ENCODE peak calls at places on chromosomes 13 and 19, in seven cellular contexts. L is psoas muscle; B is CD8-positive, alpha-beta memory T cell; D is breast epithelium; Z is thoracic aorta; O is heart left ventricle; K is iPS DF 6.9. F is an unnamed sample.

GRCh38 chr13:110109910-110110309 is 197.0 kb downstream of the COL4A1 start:
- DNase-seq in L (peak; percentile 87), B (no peak), D (no peak), Z (peak; percentile 38), O (peak; percentile 74), K (no peak), F (peak; percentile 90)

GRCh38 chr19:11091343-11092153 is 2.3 kb downstream of the LDLR start:
- DNase-seq in L (peak; percentile 48), B (peak; percentile 51), D (peak; percentile 95), Z (peak; percentile 57), O (peak; percentile 51), K (no peak), F (peak; percentile 81)

GRCh38 chr13:51838235-51838846 is 6.6 kb downstream of the TMEM272 start:
- DNase-seq in L (no peak), B (no peak), D (no peak), Z (no peak), O (no peak), K (no peak), F (peak; percentile 71)

GRCh38 chr13:41546372-41547252 is 89.3 kb downstream of the RGCC start:
- DNase-seq in L (no peak), B (no peak), D (no peak), Z (no peak), O (no peak), K (no peak), F (peak; percentile 81)

GRCh38 chr13:73168993-73169401 is 110.2 kb downstream of the KLF5 start:
- DNase-seq in L (no peak), B (no peak), D (peak; percentile 61), Z (no peak), O (no peak), K (no peak), F (no peak)

GRCh38 chr13:73096173-73097117 is 37.6 kb downstream of the KLF5 start:
- DNase-seq in L (no peak), B (no peak), D (no peak), Z (no peak), O (no peak), K (no peak), F (peak; percentile 1)

GRCh38 chr13:92842145-92842544 is 384.5 kb upstream of the GPC6 start:
- DNase-seq in L (no peak), B (no peak), D (no peak), Z (no peak), O (no peak), K (no peak), F (peak; percentile 89)

GRCh38 chr13:26474286-26474685 is 83.2 kb upstream of the WASF3 start:
- DNase-seq in L (no peak), B (no peak), D (no peak), Z (no peak), O (no peak), K (no peak), F (no peak)

GRCh38 chr13:51764184-51765141 is 39.5 kb downstream of the DHRS12 start:
- DNase-seq in L (peak; percentile 74), B (peak; percentile 33), D (peak; percentile 54), Z (no peak), O (peak; percentile 72), K (no peak), F (peak; percentile 78)

GRCh38 chr13:24654741-24655140 is 25.5 kb upstream of the ATP12A start:
- DNase-seq in L (no peak), B (no peak), D (no peak), Z (no peak), O (no peak), K (no peak), F (peak; percentile 65)

GRCh38 chr19:5150331-5150901 is 181.5 kb downstream of the KDM4B start:
- DNase-seq in L (no peak), B (no peak), D (no peak), Z (peak; percentile 1), O (no peak), K (no peak), F (no peak)

GRCh38 chr13:24923305-24923640 is 159.3 kb downstream of the RNF17 start:
- DNase-seq in L (no peak), B (no peak), D (no peak), Z (no peak), O (peak; percentile 12), K (no peak), F (peak; percentile 43)

GRCh38 chr13:97932006-97932405 is 21.5 kb upstream of the IPO5 start:
- DNase-seq in L (no peak), B (no peak), D (no peak), Z (no peak), O (no peak), K (no peak), F (no peak)

GRCh38 chr19:37928527-37929286 is 21.7 kb downstream of the SIPA1L3 start:
- DNase-seq in L (no peak), B (no peak), D (no peak), Z (no peak), O (no peak), K (no peak), F (no peak)

GRCh38 chr13:104592545-104593250 is 1526.5 kb upstream of the SLC10A2 start:
- DNase-seq in L (no peak), B (no peak), D (no peak), Z (no peak), O (no peak), K (no peak), F (no peak)

GRCh38 chr19:31121501-31121900 is 227.7 kb downstream of the TSHZ3 start:
- DNase-seq in L (no peak), B (no peak), D (no peak), Z (no peak), O (no peak), K (no peak), F (no peak)

GRCh38 chr19:35721374-35721773 is 3.6 kb downstream of the KMT2B start:
- DNase-seq in L (no peak), B (no peak), D (no peak), Z (no peak), O (no peak), K (no peak), F (no peak)
- H3K36me3 ChIP-seq in L (peaks cover 11% of the 10 kb centered on the region), B (peaks cover 43% of the 10 kb centered on the region), D (peaks cover 8% of the 10 kb centered on the region), Z (peaks cover 57% of the 10 kb centered on the region), O (peaks cover 55% of the 10 kb centered on the region), K (peaks cover 50% of the 10 kb centered on the region), F (peaks cover 54% of the 10 kb centered on the region)

GRCh38 chr13:50365300-50365682 is 350.0 kb downstream of the KCNRG start:
- DNase-seq in L (no peak), B (no peak), D (no peak), Z (no peak), O (no peak), K (no peak), F (no peak)
- H3K27ac ChIP-seq in L (no peak overlapping the region), B (peak overlapping the region; percentile 69), D (peak overlapping the region; percentile 64), Z (no peak overlapping the region), O (no peak overlapping the region), K (no peak overlapping the region), F (no peak overlapping the region)

GRCh38 chr19:49860716-49861100 is 6.7 kb downstream of the PNKP start:
- DNase-seq in L (no peak), B (no peak), D (no peak), Z (no peak), O (no peak), K (no peak), F (no peak)

GRCh38 chr19:49862411-49863253 is 4.7 kb downstream of the PNKP start:
- DNase-seq in L (no peak), B (no peak), D (no peak), Z (no peak), O (no peak), K (no peak), F (no peak)

GRCh38 chr19:49863254-49863934 is 4.0 kb downstream of the PNKP start:
- DNase-seq in L (no peak), B (no peak), D (no peak), Z (no peak), O (no peak), K (no peak), F (no peak)

GRCh38 chr19:49861127-49861526 is 6.2 kb downstream of the PNKP start:
- DNase-seq in L (no peak), B (no peak), D (no peak), Z (no peak), O (no peak), K (no peak), F (no peak)

GRCh38 chr19:49861541-49862410 is 5.6 kb downstream of the PNKP start:
- DNase-seq in L (no peak), B (no peak), D (no peak), Z (no peak), O (no peak), K (no peak), F (no peak)
- H3K36me3 ChIP-seq in L (peaks cover 4% of the 10 kb centered on the region), B (peaks cover 11% of the 10 kb centered on the region), D (peaks cover 3% of the 10 kb centered on the region), Z (peaks cover 50% of the 10 kb centered on the region), O (peaks cover 74% of the 10 kb centered on the region), K (peaks cover 47% of the 10 kb centered on the region), F (peaks cover 69% of the 10 kb centered on the region)

GRCh38 chr19:48206402-48207093 is 36.1 kb downstream of the ZSWIM9 start:
- DNase-seq in L (no peak), B (no peak), D (no peak), Z (no peak), O (no peak), K (no peak), F (no peak)

GRCh38 chr19:48203794-48204628 is 33.5 kb downstream of the ZSWIM9 start:
- DNase-seq in L (peak; percentile 93), B (peak; percentile 83), D (peak; percentile 90), Z (peak; percentile 67), O (peak; percentile 93), K (peak; percentile 98), F (peak; percentile 92)

GRCh38 chr19:48213959-48214358 is 41.8 kb downstream of the CARD8 start:
- DNase-seq in L (no peak), B (no peak), D (no peak), Z (no peak), O (no peak), K (no peak), F (peak; percentile 27)

DNA sequence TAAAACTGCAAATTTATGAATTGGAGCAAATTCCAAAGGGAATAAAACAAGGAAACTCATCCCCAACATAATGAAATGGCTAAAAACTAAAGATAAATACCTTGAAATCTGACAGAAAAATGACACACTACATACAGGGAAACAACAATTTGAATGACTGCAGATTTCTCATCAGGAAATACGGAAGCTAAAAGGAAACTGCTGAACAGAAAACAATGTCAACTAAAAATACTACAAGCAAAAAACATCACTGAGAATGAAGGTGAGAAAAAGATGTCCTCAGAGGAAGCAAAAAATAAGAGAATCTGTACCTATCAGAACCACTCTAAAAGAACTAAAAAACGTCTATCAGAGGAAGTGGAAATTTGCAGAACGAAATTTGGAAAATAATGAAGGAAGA is 39.5 kb downstream of the ZSWIM9 start:
- DNase-seq in L (no peak), B (no peak), D (no peak), Z (no peak), O (no peak), K (no peak), F (no peak)
- H3K27ac ChIP-seq in L (peak overlapping the region; percentile 27), B (no peak overlapping the region), D (no peak overlapping the region), Z (no peak overlapping the region), O (no peak overlapping the region), K (no peak overlapping the region), F (no peak overlapping the region)

GRCh38 chr19:12995596-12996541 is 594 bp downstream of the NFIX start:
- DNase-seq in L (no peak), B (no peak), D (no peak), Z (no peak), O (peak; percentile 46), K (no peak), F (no peak)
- H3K36me3 ChIP-seq in L (no peaks in the 10 kb centered on the region), B (no peaks in the 10 kb centered on the region), D (no peaks in the 10 kb centered on the region), Z (no peaks in the 10 kb centered on the region), O (peaks cover 13% of the 10 kb centered on the region), K (no peaks in the 10 kb centered on the region), F (peaks cover 4% of the 10 kb centered on the region)

F was measured in brain microvascular endothelial cell.